ENCODE peak calls at places on chromosomes 2 and 18, in nine cellular contexts. R is NCI-H1092 treated with DMSO at 0.1 percent for 48 hours; X is GM03348; U is NAMALWA; J is astrocyte of the spinal cord; N is activated naive CD4-positive, alpha-beta T cell; P is endothelial cell; M is fibroblast of the conjunctiva; C is right atrium auricular region. Y is an unnamed sample.

GRCh38 chr2:217160978-217161973 is 301.4 kb upstream of the TNP1 start:
- DNase-seq in R (no peak), X (no peak), U (no peak), J (no peak), N (no peak), P (peak; percentile 49), M (no peak), C (no peak), Y (no peak)

GRCh38 chr18:2878656-2879330 is 32.0 kb downstream of the EMILIN2 start:
- DNase-seq in R (no peak), X (no peak), U (no peak), J (no peak), N (no peak), P (no peak), M (no peak), C (no peak), Y (no peak)

GRCh38 chr2:216618785-216619184 is 14.4 kb upstream of the IGFBP2 start:
- DNase-seq in R (no peak), X (no peak), U (no peak), J (no peak), N (no peak), P (no peak), M (no peak), C (no peak), Y (no peak)

GRCh38 chr2:128611421-128612320 is 293.0 kb upstream of the HS6ST1 start:
- DNase-seq in R (no peak), X (no peak), U (no peak), J (no peak), N (no peak), P (no peak), M (no peak), C (no peak), Y (no peak)

GRCh38 chr2:223597071-223597470 is 5.1 kb downstream of the SCG2 start:
- DNase-seq in R (no peak), X (no peak), U (no peak), J (no peak), N (no peak), P (no peak), M (no peak), C (no peak), Y (no peak)

GRCh38 chr2:3434654-3435053 is 55.2 kb downstream of the TRAPPC12 start:
- DNase-seq in R (peak; percentile 18), X (no peak), U (no peak), J (no peak), N (no peak), P (no peak), M (no peak), C (no peak), Y (no peak)

GRCh38 chr2:12196495-12196894 is 450.1 kb downstream of the LPIN1 start:
- DNase-seq in R (no peak), X (no peak), U (no peak), J (peak; percentile 5), N (no peak), P (no peak), M (no peak), C (no peak), Y (no peak)

GRCh38 chr2:204129591-204130270 is 193.2 kb downstream of the ICOS start:
- DNase-seq in R (no peak), X (no peak), U (no peak), J (no peak), N (no peak), P (no peak), M (no peak), C (no peak), Y (no peak)

GRCh38 chr2:156459720-156460119 is 23.5 kb downstream of the GPD2 start:
- DNase-seq in R (no peak), X (no peak), U (no peak), J (no peak), N (no peak), P (no peak), M (no peak), C (no peak), Y (no peak)

GRCh38 chr18:36499938-36500337 is 202.4 kb downstream of the FHOD3 start:
- DNase-seq in R (no peak), X (no peak), U (no peak), J (peak; percentile 57), N (no peak), P (no peak), M (no peak), C (no peak), Y (peak; percentile 54)

GRCh38 chr2:37168217-37168981 is 11.6 kb upstream of the EIF2AK2 start:
- DNase-seq in R (peak; percentile 12), X (peak; percentile 82), U (peak; percentile 73), J (peak; percentile 59), N (no peak), P (peak; percentile 27), M (peak; percentile 31), C (no peak), Y (peak; percentile 71)

GRCh38 chr2:17506736-17507616 is 11.3 kb downstream of the RAD51AP2 start:
- DNase-seq in R (no peak), X (no peak), U (no peak), J (peak; percentile 20), N (no peak), P (no peak), M (no peak), C (no peak), Y (peak; percentile 45)

GRCh38 chr18:49031511-49032188 is 80.9 kb upstream of the SMAD7 start:
- DNase-seq in R (no peak), X (no peak), U (no peak), J (no peak), N (no peak), P (no peak), M (no peak), C (peak; percentile 56), Y (no peak)

GRCh38 chr2:188477564-188478086 is 186.0 kb downstream of the GULP1 start:
- DNase-seq in R (no peak), X (no peak), U (no peak), J (no peak), N (no peak), P (no peak), M (no peak), C (no peak), Y (no peak)

GRCh38 chr2:199303814-199304213 is 153.9 kb downstream of the SATB2 start:
- DNase-seq in R (no peak), X (peak; percentile 88), U (no peak), J (peak; percentile 98), N (no peak), P (no peak), M (peak; percentile 51), C (no peak), Y (no peak)

GRCh38 chr2:140990416-140990815 is 1140.4 kb downstream of the LRP1B start:
- DNase-seq in R (no peak), X (peak; percentile 22), U (no peak), J (peak; percentile 94), N (no peak), P (no peak), M (peak; percentile 77), C (no peak), Y (no peak)

GRCh38 chr18:78661316-78661715 is 318.3 kb upstream of the SALL3 start:
- DNase-seq in R (no peak), X (no peak), U (no peak), J (no peak), N (no peak), P (no peak), M (no peak), C (no peak), Y (no peak)

GRCh38 chr2:240060977-240061591 is 7.8 kb upstream of the OR6B3 start:
- DNase-seq in R (peak; percentile 1), X (peak; percentile 72), U (peak; percentile 75), J (peak; percentile 53), N (no peak), P (peak; percentile 50), M (peak; percentile 39), C (no peak), Y (peak; percentile 79)

GRCh38 chr2:183807870-183808269 is 683.6 kb downstream of the NUP35 start:
- DNase-seq in R (no peak), X (no peak), U (no peak), J (no peak), N (no peak), P (no peak), M (no peak), C (no peak), Y (no peak)

GRCh38 chr18:55863876-55864275 is 275.9 kb upstream of the TCF4 start:
- DNase-seq in R (no peak), X (peak; percentile 47), U (no peak), J (no peak), N (no peak), P (no peak), M (no peak), C (no peak), Y (no peak)

GRCh38 chr2:238684362-238685326 is 163.2 kb upstream of the TWIST2 start:
- DNase-seq in R (no peak), X (peak; percentile 91), U (no peak), J (peak; percentile 94), N (no peak), P (no peak), M (peak; percentile 98), C (peak; percentile 83), Y (no peak)

GRCh38 chr18:29712785-29713184 is 1329.8 kb downstream of the DSC3 start:
- DNase-seq in R (no peak), X (no peak), U (no peak), J (peak; percentile 23), N (no peak), P (no peak), M (no peak), C (no peak), Y (no peak)

GRCh38 chr2:54575379-54575888 is 119.3 kb downstream of the SPTBN1 start:
- DNase-seq in R (no peak), X (no peak), U (no peak), J (peak; percentile 60), N (no peak), P (no peak), M (no peak), C (no peak), Y (no peak)

GRCh38 chr2:184879671-184880070 is 281.3 kb downstream of the ZNF804A start:
- DNase-seq in R (no peak), X (no peak), U (no peak), J (peak; percentile 53), N (no peak), P (no peak), M (no peak), C (no peak), Y (no peak)

GRCh38 chr2:42021490-42021889 is 26.3 kb upstream of the PKDCC start:
- DNase-seq in R (no peak), X (no peak), U (no peak), J (peak; percentile 57), N (no peak), P (no peak), M (peak; percentile 22), C (no peak), Y (no peak)

GRCh38 chr2:69104281-69104680 is 91.3 kb downstream of the ANTXR1 start:
- DNase-seq in R (no peak), X (no peak), U (no peak), J (no peak), N (no peak), P (no peak), M (no peak), C (no peak), Y (no peak)

GRCh38 chr2:229416116-229416694 is 145.1 kb upstream of the PID1 start:
- DNase-seq in R (no peak), X (peak; percentile 73), U (no peak), J (peak; percentile 71), N (no peak), P (no peak), M (peak; percentile 68), C (peak; percentile 94), Y (peak; percentile 25)